ENCODE peak calls at places on chromosomes 12 and 14, in nine cellular contexts. Q is HepG2, A is mammary epithelial cell, D is stomach, U is lower leg skin, N is cardiac fibroblast, G is BJ, J is AG04450, T is left ventricle myocardium inferior. K is an unnamed sample.

GRCh38 chr12:8829128-8829524 is 6.7 kb downstream of the A2ML1 start:
- DNase-seq in Q (no peak), A (no peak), D (no peak), U (no peak), N (no peak), G (no peak), J (no peak), T (no peak), K (no peak)

GRCh38 chr12:51926718-51927117 is 19.4 kb downstream of the ACVRL1 start:
- DNase-seq in Q (peak; percentile 23), A (peak; percentile 35), D (peak; percentile 75), U (peak; percentile 87), N (peak; percentile 70), G (no peak), J (no peak), T (no peak), K (no peak)

GRCh38 chr14:23861666-23862065 is 91.9 kb upstream of the DHRS4 start:
- DNase-seq in Q (peak; percentile 46), A (no peak), D (peak; percentile 68), U (no peak), N (no peak), G (no peak), J (no peak), T (no peak), K (no peak)

GRCh38 chr12:85422766-85423165 is 142.7 kb downstream of the ALX1 start:
- DNase-seq in Q (no peak), A (no peak), D (no peak), U (no peak), N (no peak), G (no peak), J (no peak), T (no peak), K (no peak)

GRCh38 chr12:62860501-62861156 is 74.3 kb downstream of the PPM1H start:
- DNase-seq in Q (no peak), A (no peak), D (no peak), U (no peak), N (peak; percentile 35), G (no peak), J (no peak), T (no peak), K (no peak)

GRCh38 chr14:67413806-67414769 is 2.1 kb upstream of the PLEK2 start:
- DNase-seq in Q (peak; percentile 24), A (peak; percentile 96), D (no peak), U (no peak), N (peak; percentile 86), G (peak; percentile 49), J (peak; percentile 26), T (no peak), K (peak; percentile 85)

GRCh38 chr14:103091041-103091882 is 3.3 kb upstream of the EXOC3L4 start:
- DNase-seq in Q (no peak), A (no peak), D (peak; percentile 75), U (no peak), N (no peak), G (no peak), J (no peak), T (peak; percentile 64), K (peak; percentile 60)

GRCh38 chr12:8950702-8951478 is 1.4 kb upstream of the M6PR start:
- DNase-seq in Q (no peak), A (no peak), D (no peak), U (no peak), N (peak; percentile 5), G (no peak), J (no peak), T (no peak), K (no peak)

GRCh38 chr14:51490205-51490604 is 161.5 kb upstream of the FRMD6 start:
- DNase-seq in Q (no peak), A (peak; percentile 67), D (no peak), U (no peak), N (peak; percentile 65), G (peak; percentile 82), J (no peak), T (no peak), K (peak; percentile 63)

GRCh38 chr14:85471156-85471555 is 58.8 kb upstream of the FLRT2 start:
- DNase-seq in Q (no peak), A (no peak), D (no peak), U (no peak), N (peak; percentile 69), G (peak; percentile 60), J (no peak), T (no peak), K (peak; percentile 58)

GRCh38 chr12:106445981-106446380 is 88.4 kb downstream of the POLR3B start:
- DNase-seq in Q (no peak), A (no peak), D (no peak), U (no peak), N (no peak), G (no peak), J (no peak), T (no peak), K (no peak)

DNA sequence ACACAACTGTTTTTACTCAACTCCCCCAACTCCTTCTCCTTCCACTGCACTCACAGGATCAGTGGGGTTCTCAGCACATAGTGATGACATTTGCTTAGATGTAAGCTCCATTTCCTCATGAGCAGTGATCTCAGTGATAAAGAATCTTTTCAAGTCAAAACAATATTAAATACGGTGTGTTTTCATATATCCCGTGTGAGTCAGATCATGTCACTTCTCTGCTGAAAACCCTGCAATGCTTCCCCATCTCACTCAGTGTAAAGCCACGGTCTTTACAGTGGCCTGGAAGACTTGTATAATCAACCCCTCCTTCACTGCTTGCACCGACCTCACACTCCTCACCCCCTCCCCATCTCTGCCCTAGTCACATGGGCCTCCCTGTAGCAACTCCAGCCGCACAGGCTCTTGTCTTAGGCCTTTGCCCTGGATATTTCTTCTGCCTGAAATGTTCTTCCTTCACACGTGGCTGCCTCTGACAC is 149.7 kb upstream of the ARHGAP5 start:
- DNase-seq in Q (peak; percentile 44), A (peak; percentile 87), D (no peak), U (no peak), N (peak; percentile 96), G (peak; percentile 79), J (peak; percentile 87), T (peak; percentile 35), K (peak; percentile 87)
- H3K4me3 ChIP-seq in Q (no peak overlapping the region), A (no peak overlapping the region), D (no peak overlapping the region), U (no peak overlapping the region), N (no peak overlapping the region), G (no peak overlapping the region), J (no peak overlapping the region), T (peak overlapping the region; percentile 3), K (no peak overlapping the region)

GRCh38 chr12:49227701-49228100 is 37.2 kb upstream of the TUBA1C start:
- DNase-seq in Q (no peak), A (no peak), D (no peak), U (no peak), N (no peak), G (no peak), J (no peak), T (no peak), K (no peak)

GRCh38 chr12:49228653-49229052 is 36.2 kb upstream of the TUBA1C start:
- DNase-seq in Q (no peak), A (no peak), D (no peak), U (no peak), N (no peak), G (no peak), J (no peak), T (no peak), K (no peak)

GRCh38 chr12:49223122-49223521 is 34.2 kb upstream of the TUBA1A start:
- DNase-seq in Q (no peak), A (no peak), D (no peak), U (no peak), N (no peak), G (no peak), J (no peak), T (no peak), K (no peak)

GRCh38 chr12:49223590-49224369 is 34.9 kb upstream of the TUBA1A start:
- DNase-seq in Q (no peak), A (no peak), D (no peak), U (no peak), N (no peak), G (no peak), J (no peak), T (no peak), K (no peak)

GRCh38 chr12:49225551-49226166 is 36.8 kb upstream of the TUBA1A start:
- DNase-seq in Q (no peak), A (no peak), D (no peak), U (no peak), N (peak; percentile 79), G (no peak), J (no peak), T (no peak), K (peak; percentile 41)
- TF ChIP-seq CTCF in Q (no peak), A (no peak), D (no peak), U (no peak), N (peak; percentile 44), G (no peak), J (peak; percentile 25), T (no peak), K (no peak)

DNA sequence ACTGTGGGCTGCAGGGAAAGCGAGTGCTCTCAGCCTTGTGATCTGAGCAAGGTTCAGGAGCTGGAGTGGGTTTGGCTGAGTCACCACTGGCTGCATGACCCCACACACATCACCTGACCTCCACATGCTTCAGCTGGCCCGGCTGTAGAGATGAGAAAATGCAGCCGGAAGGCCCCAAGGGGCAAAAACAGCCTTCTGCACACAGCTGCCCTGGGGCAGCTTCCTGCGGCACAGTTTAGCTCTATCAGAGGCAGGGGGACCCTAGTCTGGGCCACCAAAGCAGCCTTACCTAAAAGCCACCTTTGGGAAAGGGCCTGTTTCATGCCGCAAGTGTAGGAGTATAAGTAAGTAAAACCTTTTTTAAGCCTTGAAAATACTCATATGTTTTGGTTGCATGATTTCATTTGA is 123.3 kb downstream of the SSPN start:
- DNase-seq in Q (peak; percentile 73), A (peak; percentile 92), D (no peak), U (peak; percentile 90), N (peak; percentile 92), G (no peak), J (peak; percentile 74), T (peak; percentile 51), K (peak; percentile 81)
- H3K4me3 ChIP-seq in Q (peak overlapping the region; percentile 23), A (no peak overlapping the region), D (no peak overlapping the region), U (no peak overlapping the region), N (no peak overlapping the region), G (no peak overlapping the region), J (no peak overlapping the region), T (no peak overlapping the region), K (no peak overlapping the region)

GRCh38 chr12:124939428-124940142 is 25.1 kb upstream of the UBC start:
- DNase-seq in Q (peak; percentile 90), A (peak; percentile 91), D (peak; percentile 86), U (peak; percentile 98), N (peak; percentile 97), G (peak; percentile 84), J (peak; percentile 95), T (peak; percentile 85), K (peak; percentile 98)

GRCh38 chr12:124938066-124938465 is 23.6 kb upstream of the UBC start:
- DNase-seq in Q (no peak), A (no peak), D (no peak), U (no peak), N (no peak), G (no peak), J (no peak), T (no peak), K (no peak)

GRCh38 chr12:124940393-124941169 is 26.1 kb upstream of the UBC start:
- DNase-seq in Q (peak; percentile 84), A (peak; percentile 88), D (peak; percentile 89), U (peak; percentile 98), N (peak; percentile 93), G (peak; percentile 63), J (peak; percentile 74), T (peak; percentile 91), K (peak; percentile 97)

GRCh38 chr12:124940143-124940392 is 25.6 kb upstream of the UBC start:
- DNase-seq in Q (no peak), A (no peak), D (no peak), U (no peak), N (no peak), G (no peak), J (no peak), T (no peak), K (no peak)

GRCh38 chr12:124938606-124939427 is 24.4 kb upstream of the UBC start:
- DNase-seq in Q (peak; percentile 78), A (peak; percentile 84), D (peak; percentile 66), U (peak; percentile 93), N (peak; percentile 95), G (no peak), J (no peak), T (peak; percentile 57), K (peak; percentile 82)
- TF ChIP-seq CTCF in Q (peak; percentile 67), A (no peak), D (no peak), U (no peak), N (peak; percentile 29), G (peak; percentile 46), J (peak; percentile 35), T (peak; percentile 55), K (peak; percentile 16)